ENCODE peak calls at places on chromosomes 13 and 19, in five cellular contexts. One of them, this sample, is unnamed.

GRCh38 chr19:41928221-41928683 is at the start of gene ERFL:
- DNase-seq in Kasumi-1: peak
- DNase-seq in CD8-positive, alpha-beta T cell: no peak
- DNase-seq in ascending aorta: no peak
- DNase-seq in T-helper 1 cell: no peak
- DNase-seq in this sample: no peak

GRCh38 chr13:66660013-66660804 is 569.9 kb downstream of the PCDH9 start:
- DNase-seq in Kasumi-1: no peak
- DNase-seq in CD8-positive, alpha-beta T cell: no peak
- DNase-seq in ascending aorta: no peak
- DNase-seq in T-helper 1 cell: no peak
- DNase-seq in this sample: peak

GRCh38 chr19:19775891-19776205 is 42.9 kb upstream of the ZNF14 start:
- DNase-seq in Kasumi-1: no peak
- DNase-seq in CD8-positive, alpha-beta T cell: no peak
- DNase-seq in ascending aorta: no peak
- DNase-seq in T-helper 1 cell: no peak
- DNase-seq in this sample: no peak

GRCh38 chr13:51825165-51825592 is 19.8 kb downstream of the TMEM272 start:
- DNase-seq in Kasumi-1: peak
- DNase-seq in CD8-positive, alpha-beta T cell: no peak
- DNase-seq in ascending aorta: no peak
- DNase-seq in T-helper 1 cell: no peak
- DNase-seq in this sample: no peak

GRCh38 chr13:42078113-42078769 is 29.8 kb downstream of the DGKH start:
- DNase-seq in Kasumi-1: no peak
- DNase-seq in CD8-positive, alpha-beta T cell: no peak
- DNase-seq in ascending aorta: no peak
- DNase-seq in T-helper 1 cell: no peak
- DNase-seq in this sample: no peak

GRCh38 chr13:48500652-48501197 is 32.2 kb downstream of the RCBTB2 start:
- DNase-seq in Kasumi-1: peak
- DNase-seq in CD8-positive, alpha-beta T cell: no peak
- DNase-seq in ascending aorta: no peak
- DNase-seq in T-helper 1 cell: no peak
- DNase-seq in this sample: peak

GRCh38 chr13:76992548-76993001 is 694 bp downstream of the CLN5 start:
- DNase-seq in Kasumi-1: no peak
- DNase-seq in CD8-positive, alpha-beta T cell: peak
- DNase-seq in ascending aorta: no peak
- DNase-seq in T-helper 1 cell: peak
- DNase-seq in this sample: peak

GRCh38 chr19:49347191-49347590 is 12.0 kb downstream of the CD37 start:
- DNase-seq in Kasumi-1: no peak
- DNase-seq in CD8-positive, alpha-beta T cell: no peak
- DNase-seq in ascending aorta: no peak
- DNase-seq in T-helper 1 cell: no peak
- DNase-seq in this sample: no peak

GRCh38 chr13:39510296-39510695 is 92.7 kb downstream of the LHFPL6 start:
- DNase-seq in Kasumi-1: no peak
- DNase-seq in CD8-positive, alpha-beta T cell: no peak
- DNase-seq in ascending aorta: no peak
- DNase-seq in T-helper 1 cell: no peak
- DNase-seq in this sample: peak

GRCh38 chr13:41652735-41653361 is 195.5 kb downstream of the RGCC start:
- DNase-seq in Kasumi-1: peak
- DNase-seq in CD8-positive, alpha-beta T cell: peak
- DNase-seq in ascending aorta: no peak
- DNase-seq in T-helper 1 cell: peak
- DNase-seq in this sample: no peak

This sample was measured in foreskin keratinocyte.